ENCODE peak calls at places on chromosomes 3 and 15, in ten cellular contexts. I is bronchial epithelial cell, A is BJ, H is endothelial cell, S is AG10803, F is nephron progenitor cell, R is neural crest cell, P is IMR-90, M is heart left ventricle, K is mammary epithelial cell. N is an unnamed sample.

GRCh38 chr3:127139601-127140500 is 53.1 kb upstream of the PRR23E start:
- DNase-seq in R (no peak), I (no peak), F (no peak), H (no peak), M (no peak), A (no peak), P (no peak), K (no peak), S (no peak), N (no peak)

GRCh38 chr3:6142707-6143106 is 718.2 kb upstream of the GRM7 start:
- DNase-seq in R (no peak), M (no peak), H (no peak), K (no peak), S (no peak), P (no peak), F (no peak), I (no peak), A (no peak), N (no peak)

GRCh38 chr3:32423534-32423933 is 31.9 kb downstream of the CMTM7 start:
- DNase-seq in M (no peak), I (no peak), A (no peak), F (no peak), S (no peak), H (no peak), K (no peak), R (no peak), P (no peak), N (no peak)

GRCh38 chr15:49737138-49737537 is 116.3 kb downstream of the DTWD1 start:
- DNase-seq in K (no peak), H (no peak), R (no peak), I (no peak), F (no peak), S (no peak), M (no peak), A (no peak), P (no peak), N (no peak)

GRCh38 chr3:138068046-138068445 is 47.4 kb downstream of the DZIP1L start:
- DNase-seq in P (no peak), M (no peak), H (no peak), I (no peak), K (no peak), S (no peak), A (no peak), R (no peak), F (no peak), N (no peak)

GRCh38 chr15:66409565-66410108 is 22.9 kb downstream of the MAP2K1 start:
- DNase-seq in R (no peak), I (no peak), M (no peak), F (no peak), A (no peak), K (no peak), S (no peak), P (no peak), H (no peak), N (no peak)

GRCh38 chr15:83372434-83372873 is 74.7 kb upstream of the SH3GL3 start:
- DNase-seq in A (no peak), R (no peak), H (no peak), M (no peak), K (peak), I (peak), P (no peak), S (peak), F (no peak), N (no peak)

GRCh38 chr3:39104961-39105686 is 2.3 kb downstream of the GORASP1 start:
- DNase-seq in I (no peak), P (no peak), M (no peak), R (no peak), H (no peak), A (no peak), S (no peak), K (no peak), F (no peak), N (no peak)

GRCh38 chr3:19146685-19147650 is 1.3 kb upstream of the KCNH8 start:
- DNase-seq in H (peak), M (peak), F (peak), S (peak), K (peak), R (peak), A (no peak), P (peak), I (no peak), N (peak)

GRCh38 chr3:8239718-8240698 is 261.6 kb upstream of the LMCD1 start:
- DNase-seq in M (no peak), P (peak), F (peak), A (no peak), S (peak), K (peak), R (peak), I (peak), H (peak), N (peak)

GRCh38 chr3:143850877-143851276 is 2.6 kb upstream of the SLC9A9 start:
- DNase-seq in P (no peak), F (no peak), R (no peak), S (no peak), I (peak), K (peak), A (no peak), H (no peak), M (no peak), N (no peak)

GRCh38 chr15:77633134-77633912 is 611 bp upstream of the LINGO1 start:
- DNase-seq in F (peak), K (peak), I (peak), S (peak), P (peak), M (peak), A (peak), H (peak), R (peak), N (peak)

GRCh38 chr3:36674816-36675215 is 89.5 kb downstream of the DCLK3 start:
- DNase-seq in K (no peak), A (no peak), P (no peak), R (no peak), I (no peak), S (no peak), H (no peak), F (no peak), M (no peak), N (no peak)

GRCh38 chr15:84804005-84804803 is 13.0 kb upstream of the ALPK3 start:
- DNase-seq in K (no peak), H (no peak), A (no peak), I (no peak), S (no peak), P (no peak), F (no peak), R (no peak), M (no peak), N (no peak)

GRCh38 chr3:25663324-25664065 is 1.2 kb downstream of the TOP2B start:
- DNase-seq in K (peak), R (no peak), M (no peak), H (peak), I (peak), F (peak), S (peak), P (peak), A (no peak), N (peak)

GRCh38 chr3:135310317-135310716 is 515.3 kb downstream of the EPHB1 start:
- DNase-seq in P (no peak), H (no peak), M (no peak), S (no peak), K (no peak), R (no peak), F (no peak), I (no peak), A (no peak), N (no peak)

GRCh38 chr15:75170711-75171341 is 30.9 kb upstream of the C15orf39 start:
- DNase-seq in S (peak), K (peak), P (no peak), F (no peak), M (no peak), A (no peak), I (peak), R (no peak), H (no peak), N (no peak)

GRCh38 chr3:156987946-156988345 is 161.8 kb downstream of the LEKR1 start:
- DNase-seq in S (no peak), R (no peak), I (no peak), M (no peak), H (no peak), A (no peak), F (no peak), P (no peak), K (no peak), N (no peak)

GRCh38 chr3:80395023-80395422 is 627.2 kb upstream of the ROBO1 start:
- DNase-seq in I (no peak), F (no peak), S (no peak), R (no peak), P (no peak), A (no peak), K (no peak), H (no peak), M (no peak), N (no peak)

GRCh38 chr3:47283596-47284364 is 1.0 kb downstream of the KLHL18 start:
- DNase-seq in P (no peak), K (peak), F (peak), R (no peak), A (no peak), I (no peak), H (no peak), M (no peak), S (peak), N (peak)

GRCh38 chr15:65954289-65954741 is 85.0 kb downstream of the RAB11A start:
- DNase-seq in P (peak), M (no peak), R (peak), A (no peak), K (peak), I (peak), F (no peak), S (no peak), H (no peak), N (no peak)

GRCh38 chr3:45208587-45208986 is 17.5 kb downstream of the TMEM158 start:
- DNase-seq in F (no peak), I (no peak), M (no peak), S (no peak), K (no peak), H (no peak), A (no peak), P (no peak), R (no peak), N (no peak)

GRCh38 chr15:86183765-86184491 is 104.3 kb downstream of the AGBL1 start:
- DNase-seq in R (no peak), F (no peak), P (no peak), H (no peak), A (no peak), M (no peak), K (no peak), S (no peak), I (peak), N (no peak)

GRCh38 chr3:116483135-116483534 is 37.8 kb upstream of the LSAMP start:
- DNase-seq in R (no peak), I (no peak), F (no peak), A (no peak), K (no peak), M (no peak), S (no peak), P (no peak), H (no peak), N (no peak)

GRCh38 chr3:178971614-178972013 is 100.0 kb downstream of the ZMAT3 start:
- DNase-seq in A (no peak), H (no peak), S (no peak), K (peak), F (no peak), P (peak), R (no peak), M (no peak), I (peak), N (no peak)

GRCh38 chr3:41508063-41508696 is 308.9 kb downstream of the CTNNB1 start:
- DNase-seq in I (peak), H (no peak), P (no peak), K (peak), R (no peak), M (no peak), F (no peak), S (no peak), A (no peak), N (no peak)

GRCh38 chr3:191473766-191474198 is 12.8 kb downstream of the PYDC2 start:
- DNase-seq in M (no peak), A (no peak), P (no peak), H (no peak), S (no peak), I (no peak), R (no peak), K (no peak), F (no peak), N (no peak)

GRCh38 chr3:194522579-194523046 is 35.8 kb upstream of the ATP13A3 start:
- DNase-seq in M (no peak), P (peak), S (no peak), K (peak), R (no peak), F (no peak), A (no peak), H (no peak), I (peak), N (no peak)

GRCh38 chr3:59418836-59419235 is 369.0 kb upstream of the CFAP20DC start:
- DNase-seq in H (no peak), A (no peak), F (no peak), K (no peak), I (no peak), R (no peak), S (no peak), M (no peak), P (no peak), N (no peak)

GRCh38 chr15:80836223-80836622 is 57.1 kb downstream of the CEMIP start:
- DNase-seq in S (no peak), R (no peak), P (no peak), K (no peak), M (no peak), F (no peak), A (no peak), H (no peak), I (no peak), N (no peak)

GRCh38 chr15:80834402-80834801 is 55.2 kb downstream of the CEMIP start:
- DNase-seq in K (no peak), F (no peak), S (no peak), M (no peak), A (no peak), H (no peak), R (no peak), I (no peak), P (no peak), N (no peak)

GRCh38 chr15:80834906-80835305 is 55.7 kb downstream of the CEMIP start:
- DNase-seq in R (no peak), F (no peak), H (no peak), M (no peak), S (peak), P (no peak), K (no peak), I (no peak), A (no peak), N (no peak)

GRCh38 chr15:80836991-80837390 is 57.8 kb downstream of the CEMIP start:
- DNase-seq in A (no peak), I (no peak), R (no peak), M (no peak), H (no peak), S (no peak), P (no peak), K (no peak), F (no peak), N (no peak)

GRCh38 chr15:80835338-80835737 is 56.2 kb downstream of the CEMIP start:
- DNase-seq in P (no peak), A (no peak), S (no peak), H (no peak), I (no peak), R (no peak), F (no peak), K (no peak), M (no peak), N (no peak)
- TF ChIP-seq CTCF in P (peak), A (peak), S (peak), H (no peak), I (no peak), R (peak), F (no peak), K (peak), M (no peak), N (no peak)

GRCh38 chr3:108153451-108153981 is 62.7 kb upstream of the CD47 start:
- DNase-seq in P (peak), S (peak), H (peak), K (peak), I (peak), M (no peak), R (peak), F (no peak), A (no peak), N (peak)
- TF ChIP-seq CTCF in P (peak), S (peak), H (no peak), K (peak), I (peak), M (peak), R (peak), F (peak), A (peak), N (peak)

DNA sequence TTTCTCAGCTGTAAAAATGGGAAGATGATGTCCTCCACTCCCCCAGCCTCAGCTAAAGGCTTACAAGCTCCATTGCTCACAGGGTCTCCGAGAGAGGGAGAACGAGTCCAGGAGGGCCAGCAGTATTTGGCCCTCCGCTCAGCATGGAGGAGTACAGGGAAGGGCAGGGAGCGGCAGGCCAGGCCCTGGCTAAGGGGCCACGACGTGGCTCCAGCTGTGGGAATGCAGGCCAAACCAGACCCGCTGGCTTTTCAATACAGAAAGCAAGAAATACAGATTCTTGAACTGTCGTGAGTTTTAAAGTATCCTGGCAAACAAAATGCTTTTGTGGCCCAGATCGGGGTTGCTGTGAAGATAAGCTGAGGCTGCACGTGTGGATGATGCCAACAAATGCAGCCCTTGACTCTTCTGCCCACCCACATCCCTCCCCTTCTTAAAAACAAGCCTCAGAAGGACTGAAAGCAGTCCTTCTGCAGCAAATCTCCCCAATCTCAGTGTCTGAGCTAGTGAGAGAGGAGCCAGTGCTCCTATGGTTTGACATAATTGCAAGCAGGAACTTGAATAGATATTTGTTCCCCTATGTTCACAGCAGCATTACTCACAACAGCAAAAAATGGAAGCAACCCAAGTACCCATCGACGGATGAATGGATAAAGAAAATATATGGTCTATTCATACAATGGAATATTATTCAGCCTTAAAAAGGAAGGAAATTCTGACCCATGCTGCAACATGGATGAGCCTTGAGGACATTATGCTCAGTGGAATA is 18.5 kb upstream of the FBLN2 start:
- DNase-seq in P (no peak), M (no peak), K (no peak), H (no peak), F (no peak), A (no peak), R (no peak), S (no peak), I (peak), N (no peak)
- TF ChIP-seq CTCF in P (no peak), M (no peak), K (no peak), H (no peak), F (no peak), A (no peak), R (no peak), S (no peak), I (no peak), N (no peak)

GRCh38 chr15:51401065-51401780 is 59.8 kb downstream of the GLDN start:
- DNase-seq in S (no peak), F (no peak), P (no peak), I (no peak), H (no peak), M (no peak), A (no peak), R (no peak), K (no peak), N (no peak)

GRCh38 chr15:51401872-51402517 is 60.5 kb downstream of the GLDN start:
- DNase-seq in R (peak), M (peak), F (peak), I (peak), K (no peak), S (peak), A (no peak), H (peak), P (peak), N (peak)

GRCh38 chr15:51405646-51406194 is 64.3 kb downstream of the GLDN start:
- DNase-seq in K (no peak), F (no peak), H (no peak), A (no peak), S (no peak), I (no peak), M (no peak), P (peak), R (no peak), N (no peak)

GRCh38 chr15:51403946-51404695 is 62.7 kb downstream of the GLDN start:
- DNase-seq in P (no peak), M (no peak), I (no peak), H (no peak), K (no peak), A (no peak), F (no peak), S (no peak), R (no peak), N (no peak)

DNA sequence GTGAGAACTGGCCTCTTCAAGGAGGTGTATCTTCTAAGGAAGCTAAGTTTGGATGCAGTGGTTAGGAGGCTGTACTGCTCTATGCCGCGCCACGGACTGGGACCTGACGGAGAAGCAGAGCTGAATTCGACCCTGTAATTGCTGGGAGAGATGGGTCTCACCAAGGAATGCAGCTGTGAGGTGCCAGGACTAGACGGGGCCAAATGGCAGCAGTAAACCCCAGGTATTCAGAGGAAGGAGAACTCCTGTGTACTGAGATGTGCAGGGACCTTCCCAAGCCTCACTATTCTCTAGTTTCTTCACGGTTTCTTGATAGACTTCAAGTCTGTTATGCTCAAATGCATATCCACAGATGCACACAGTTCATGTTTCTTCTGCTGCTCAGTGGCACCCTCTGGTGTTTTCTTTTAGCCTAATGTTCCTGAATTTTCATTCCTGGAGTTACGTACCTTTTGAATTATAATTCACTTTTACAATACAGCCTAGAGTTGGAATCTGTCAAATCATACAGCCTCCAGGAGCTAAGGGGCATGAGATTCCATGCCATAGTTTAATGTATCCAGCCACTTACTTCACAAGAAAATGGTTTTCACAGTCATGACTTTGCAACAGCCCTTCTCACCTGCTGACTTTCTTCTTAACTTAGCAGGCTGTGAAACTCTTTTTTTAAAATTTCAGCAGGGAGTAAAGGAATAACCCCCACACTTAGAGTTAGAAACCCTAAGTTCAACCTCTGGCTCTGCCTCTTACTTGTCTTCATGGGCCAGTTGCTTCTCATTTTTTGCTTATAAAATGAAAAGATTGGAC is 61.8 kb downstream of the GLDN start:
- DNase-seq in P (peak), M (no peak), I (peak), F (peak), S (peak), A (no peak), H (no peak), R (no peak), K (peak), N (no peak)
- TF ChIP-seq CTCF in P (peak), M (peak), I (peak), F (peak), S (peak), A (peak), H (peak), R (peak), K (peak), N (peak)

DNA sequence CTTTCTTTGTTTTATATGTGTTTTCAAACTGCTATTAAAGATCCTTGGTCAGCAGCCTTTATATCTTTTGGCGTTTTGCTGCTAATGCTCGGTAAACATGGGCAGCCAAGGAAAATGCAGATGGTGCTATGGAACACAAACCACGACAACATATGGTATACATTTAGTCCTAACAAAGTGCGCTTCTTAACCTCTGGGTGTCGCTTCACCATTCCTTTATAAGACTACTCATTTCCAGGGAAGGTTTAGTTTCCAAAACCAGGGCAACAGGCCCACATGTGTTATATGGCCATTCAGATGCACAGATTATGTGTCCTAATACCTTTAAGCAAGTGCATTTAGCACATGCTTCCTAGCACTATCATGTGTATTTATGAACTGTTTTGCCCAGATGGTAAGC is 14.7 kb downstream of the SHOX2 start:
- DNase-seq in F (no peak), P (peak), H (no peak), S (peak), I (peak), R (no peak), A (no peak), K (peak), M (no peak), N (no peak)
- TF ChIP-seq CTCF in F (peak), P (peak), H (no peak), S (peak), I (peak), R (peak), A (peak), K (peak), M (no peak), N (peak)

GRCh38 chr15:34730701-34731100 is 24.1 kb downstream of the GJD2 start:
- DNase-seq in F (no peak), A (no peak), K (no peak), H (no peak), R (no peak), I (no peak), M (no peak), P (no peak), S (no peak), N (no peak)
- TF ChIP-seq CTCF in F (no peak), A (no peak), K (no peak), H (no peak), R (no peak), I (no peak), M (no peak), P (no peak), S (no peak), N (no peak)

N was measured in glutamatergic neuron.